ENCODE peak calls at places on chromosomes 5 and 9, in seven cellular contexts. L is mesothelial cell of epicardium; C is activated T-helper 1 cell treated with anti-CD3 and anti-CD28 coated beads, Interleukin-2, amount 50 U/mL, for 16 hours; D is RKO; O is EL; B is DMS53; Y is Kasumi-1. X is an unnamed sample.

GRCh38 chr9:91948423-91949292 is 1.4 kb downstream of the ROR2 start:
- DNase-seq in L (peak), C (no peak), D (no peak), O (peak), B (peak), Y (peak), X (no peak)

GRCh38 chr9:99023831-99024230 is 80.1 kb downstream of the COL15A1 start:
- DNase-seq in L (peak), C (no peak), D (no peak), O (peak), B (peak), Y (no peak), X (no peak)

GRCh38 chr5:56896761-56897160 is 12.6 kb upstream of the SETD9 start:
- DNase-seq in L (no peak), C (no peak), D (no peak), O (no peak), B (no peak), Y (no peak), X (no peak)

GRCh38 chr9:38067611-38067891 is 1.5 kb downstream of the SHB start:
- DNase-seq in L (no peak), C (no peak), D (no peak), O (peak), B (peak), Y (no peak), X (no peak)

GRCh38 chr5:51272957-51273356 is 110.3 kb upstream of the ISL1 start:
- DNase-seq in L (no peak), C (no peak), D (no peak), O (no peak), B (no peak), Y (no peak), X (no peak)

GRCh38 chr5:141484499-141485304 is at the start of gene PCDHGC4:
- DNase-seq in L (peak), C (no peak), D (no peak), O (no peak), B (peak), Y (no peak), X (no peak)

GRCh38 chr9:108057421-108058136 is 568.0 kb upstream of the KLF4 start:
- DNase-seq in L (no peak), C (no peak), D (peak), O (peak), B (peak), Y (peak), X (no peak)

GRCh38 chr5:148912714-148913398 is 86.4 kb downstream of the ADRB2 start:
- DNase-seq in L (peak), C (no peak), D (peak), O (peak), B (peak), Y (no peak), X (no peak)

GRCh38 chr5:162323471-162323870 is 255.9 kb downstream of the GABRG2 start:
- DNase-seq in L (peak), C (no peak), D (no peak), O (no peak), B (no peak), Y (no peak), X (no peak)

GRCh38 chr5:145922059-145922458 is 14.3 kb upstream of the SH3RF2 start:
- DNase-seq in L (no peak), C (no peak), D (no peak), O (no peak), B (no peak), Y (no peak), X (no peak)

GRCh38 chr9:76585487-76586459 is 126.8 kb downstream of the GCNT1 start:
- DNase-seq in L (no peak), C (no peak), D (no peak), O (no peak), B (peak), Y (no peak), X (no peak)

GRCh38 chr9:3698531-3698930 is 172.7 kb upstream of the RFX3 start:
- DNase-seq in L (no peak), C (no peak), D (no peak), O (no peak), B (no peak), Y (no peak), X (no peak)

GRCh38 chr9:37920471-37921167 is 16.7 kb upstream of the SLC25A51 start:
- DNase-seq in L (no peak), C (no peak), D (no peak), O (no peak), B (peak), Y (peak), X (no peak)

GRCh38 chr9:130707225-130707976 is 13.8 kb downstream of the EXOSC2 start:
- DNase-seq in L (peak), C (peak), D (peak), O (peak), B (peak), Y (peak), X (peak)

GRCh38 chr9:109498195-109499060 is at the start of gene PTPN3:
- DNase-seq in L (peak), C (no peak), D (peak), O (peak), B (peak), Y (no peak), X (no peak)

GRCh38 chr5:2756211-2756746 is 4.8 kb upstream of the IRX2 start:
- DNase-seq in L (peak), C (no peak), D (no peak), O (peak), B (no peak), Y (no peak), X (no peak)

GRCh38 chr9:20507431-20507830 is 114.9 kb downstream of the MLLT3 start:
- DNase-seq in L (no peak), C (no peak), D (no peak), O (no peak), B (no peak), Y (peak), X (no peak)

GRCh38 chr9:129059796-129060785 is 20.8 kb upstream of the DOLPP1 start:
- DNase-seq in L (no peak), C (no peak), D (no peak), O (no peak), B (no peak), Y (no peak), X (no peak)

GRCh38 chr5:25418978-25419377 is 774.2 kb upstream of the CDH10 start:
- DNase-seq in L (no peak), C (no peak), D (no peak), O (no peak), B (no peak), Y (no peak), X (no peak)

GRCh38 chr9:37998881-37999311 is 70.1 kb downstream of the SHB start:
- DNase-seq in L (no peak), C (no peak), D (no peak), O (peak), B (peak), Y (peak), X (no peak)

GRCh38 chr9:129552064-129552463 is 68.8 kb downstream of the C9orf50 start:
- DNase-seq in L (no peak), C (no peak), D (no peak), O (no peak), B (no peak), Y (no peak), X (no peak)

GRCh38 chr5:76813982-76814562 is 4.8 kb upstream of the F2RL1 start:
- DNase-seq in L (no peak), C (no peak), D (peak), O (peak), B (no peak), Y (no peak), X (no peak)

GRCh38 chr9:16371306-16371705 is 499.2 kb downstream of the BNC2 start:
- DNase-seq in L (no peak), C (no peak), D (no peak), O (no peak), B (peak), Y (no peak), X (no peak)

GRCh38 chr5:1799110-1799601 is 481 bp downstream of the MRPL36 start:
- DNase-seq in L (no peak), C (peak), D (peak), O (peak), B (peak), Y (no peak), X (no peak)

GRCh38 chr5:76380346-76381074 is 22.6 kb upstream of the IQGAP2 start:
- DNase-seq in L (no peak), C (no peak), D (no peak), O (no peak), B (no peak), Y (no peak), X (no peak)

GRCh38 chr5:178329331-178329730 is 96.7 kb upstream of the PHYKPL start:
- DNase-seq in L (no peak), C (no peak), D (no peak), O (no peak), B (no peak), Y (no peak), X (no peak)

GRCh38 chr5:1544294-1545010 is 20.7 kb upstream of the LPCAT1 start:
- DNase-seq in L (no peak), C (no peak), D (no peak), O (no peak), B (no peak), Y (no peak), X (no peak)

X was measured in activated gamma-delta T cell treated with anti-CD3 and anti-CD28 coated beads, Interleukin-2, amount 50 U/mL, for 16 hours.